ENCODE peak calls at places on chromosomes 1 and 21, in four cellular contexts. G, A, I and Q are unnamed samples.

GRCh38 chr1:181804989-181805388 is 256.5 kb downstream of the ZNF648 start:
- DNase-seq in A (no peak), I (no peak), G (no peak), Q (no peak)

GRCh38 chr1:231855395-231855794 is 228.8 kb downstream of the DISC1 start:
- DNase-seq in G (no peak), I (no peak), A (no peak), Q (no peak)

GRCh38 chr1:38138498-38139233 is 92.1 kb upstream of the POU3F1 start:
- DNase-seq in A (peak; percentile 87), G (peak; percentile 90), I (peak; percentile 98), Q (peak; percentile 95)

GRCh38 chr1:21262282-21263051 is 27.8 kb downstream of the ECE1 start:
- DNase-seq in A (peak; percentile 75), I (peak; percentile 75), G (peak; percentile 85), Q (no peak)

GRCh38 chr21:42153746-42154145 is 65.2 kb upstream of the ABCG1 start:
- DNase-seq in A (no peak), G (no peak), I (no peak), Q (no peak)

GRCh38 chr1:231053493-231054162 is 13.6 kb upstream of the FAM89A start:
- DNase-seq in I (no peak), G (peak; percentile 50), A (peak; percentile 18), Q (peak; percentile 12)

GRCh38 chr1:151702936-151703335 is 13.7 kb downstream of the CELF3 start:
- DNase-seq in G (no peak), I (no peak), A (no peak), Q (no peak)

GRCh38 chr21:38506606-38507331 is 8.5 kb upstream of the ERG start:
- DNase-seq in A (no peak), I (no peak), G (no peak), Q (no peak)

GRCh38 chr1:41690331-41690730 is 205.8 kb upstream of the EDN2 start:
- DNase-seq in A (no peak), I (no peak), G (no peak), Q (no peak)

GRCh38 chr1:229781453-229781852 is 155.4 kb downstream of the URB2 start:
- DNase-seq in G (peak; percentile 37), A (no peak), I (no peak), Q (no peak)

GRCh38 chr1:223737342-223737741 is 25.0 kb downstream of the CAPN2 start:
- DNase-seq in A (no peak), G (no peak), I (no peak), Q (no peak)

GRCh38 chr1:50929376-50929958 is 30.6 kb downstream of the FAF1 start:
- DNase-seq in A (no peak), G (peak; percentile 25), I (peak; percentile 12), Q (peak; percentile 5)

GRCh38 chr1:104987210-104987609 is 1237.5 kb downstream of the AMY1C start:
- DNase-seq in I (no peak), G (no peak), A (no peak), Q (no peak)

GRCh38 chr1:25802915-25803314 is 2.9 kb downstream of the SELENON start:
- DNase-seq in A (no peak), G (no peak), I (no peak), Q (no peak)

GRCh38 chr1:165456861-165457260 is 11.9 kb upstream of the RXRG start:
- DNase-seq in I (no peak), A (no peak), G (no peak), Q (no peak)

DNA sequence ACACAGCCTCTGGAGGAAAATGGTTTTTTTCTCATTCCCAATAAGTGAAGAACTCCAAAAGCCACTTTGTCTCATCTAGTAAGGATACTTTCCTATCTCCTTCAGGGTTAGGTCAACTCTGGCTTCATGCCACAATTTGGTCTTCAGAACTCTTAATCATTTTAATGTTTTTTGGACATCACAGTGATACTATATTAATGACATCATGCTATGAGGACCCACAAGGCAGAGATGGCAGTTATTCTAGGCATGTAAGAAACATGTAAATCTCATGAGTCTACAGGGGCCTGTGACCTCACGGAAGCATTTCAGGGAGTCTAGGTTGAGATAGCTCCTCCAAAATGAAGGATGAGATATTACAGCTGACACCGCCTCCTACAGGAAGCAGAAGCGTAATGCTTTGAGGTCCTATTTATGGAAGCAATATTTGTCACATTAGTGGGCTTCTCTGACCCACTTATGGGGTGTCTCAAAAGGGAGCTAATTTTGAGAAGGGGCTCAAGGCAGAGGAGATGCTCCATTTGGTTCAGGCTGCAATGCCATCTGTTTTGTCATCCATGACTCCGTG is 5.0 kb upstream of the GPR137B start:
- DNase-seq in A (no peak), G (no peak), I (no peak), Q (no peak)
- TF ChIP-seq CTCF in A (no peak), G (no peak), I (peak; percentile 14), Q (no peak)

DNA sequence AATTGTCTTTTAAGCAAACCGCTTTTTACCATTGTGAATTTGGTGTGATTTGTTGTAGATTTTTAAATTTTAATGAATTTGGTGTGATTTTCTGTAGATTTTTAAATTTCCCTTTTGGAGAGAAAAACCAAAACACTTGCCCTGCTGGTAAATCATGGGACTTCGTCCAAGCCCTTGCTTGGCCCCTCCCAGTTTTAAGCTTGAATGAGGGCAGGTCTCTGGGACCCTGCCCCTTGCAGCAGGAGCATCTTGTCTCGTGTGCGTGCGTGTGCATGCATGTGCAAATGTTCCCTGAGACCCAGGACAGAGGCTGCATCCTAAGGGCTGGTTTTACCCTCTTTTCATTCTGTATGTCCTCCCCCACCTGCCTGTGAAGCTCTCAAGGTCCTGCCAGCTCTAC is 248.6 kb downstream of the GREM2 start:
- DNase-seq in G (no peak), A (no peak), I (no peak), Q (no peak)
- H3K4me3 ChIP-seq in G (no peak overlapping the region), A (no peak overlapping the region), I (no peak overlapping the region), Q (no peak overlapping the region)

DNA sequence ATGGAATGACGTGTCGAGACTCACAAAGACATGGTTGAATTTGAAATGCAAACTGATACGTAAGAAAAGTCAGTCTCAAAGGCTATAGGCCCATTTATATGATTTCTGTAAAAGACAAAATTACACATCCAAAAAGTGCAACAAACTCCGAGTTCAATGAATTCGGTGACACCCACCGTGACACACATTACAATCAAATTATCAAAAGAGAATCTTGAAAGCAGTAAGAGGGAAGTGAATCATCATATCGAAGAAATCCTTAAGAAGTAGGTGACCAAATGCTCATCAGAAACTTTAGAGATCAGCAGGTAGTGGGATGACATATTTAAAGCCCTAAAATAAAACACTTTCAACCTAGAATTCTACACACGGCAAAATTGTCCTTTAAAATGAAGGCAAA is 5.3 kb upstream of the SPRR2E start:
- DNase-seq in A (no peak), G (no peak), I (no peak), Q (no peak)
- TF ChIP-seq CTCF in A (no peak), G (no peak), I (no peak), Q (no peak)

GRCh38 chr1:36151133-36151844 is 2.0 kb upstream of the TRAPPC3 start:
- DNase-seq in G (no peak), I (no peak), A (no peak), Q (no peak)
- H3K4me3 ChIP-seq in G (no peak overlapping the region), I (no peak overlapping the region), A (no peak overlapping the region), Q (no peak overlapping the region)